ENCODE peak calls at places on chromosomes 6 and 20, in eight cellular contexts. N is T-helper 17 cell; P is spleen; U is activated CD4-positive, alpha-beta T cell treated with anti-CD3 and anti-CD28 coated beads, Interleukin-2, amount 50 U/mL, for 1 hour; Y is IMR-90; R is RCC 7860; T is COR-L47; J is kidney tubule cell. E is an unnamed sample.

GRCh38 chr6:113433506-113433991 is 423.6 kb upstream of the MARCKS start:
- DNase-seq in P (no peak), U (no peak), T (no peak), J (no peak), R (no peak), N (no peak), Y (peak), E (no peak)

GRCh38 chr6:166850677-166851076 is 105.7 kb downstream of the RNASET2 start:
- DNase-seq in N (no peak), Y (no peak), R (no peak), P (no peak), T (no peak), J (no peak), U (no peak), E (no peak)

GRCh38 chr6:155493694-155494143 is 38.1 kb upstream of the NOX3 start:
- DNase-seq in N (no peak), J (peak), R (peak), Y (peak), T (no peak), P (no peak), U (no peak), E (no peak)

GRCh38 chr6:162640756-162641155 is 86.8 kb downstream of the PRKN start:
- DNase-seq in T (no peak), Y (no peak), R (no peak), P (no peak), U (no peak), N (no peak), J (no peak), E (no peak)

GRCh38 chr6:83615025-83615999 is 93.6 kb downstream of the SNAP91 start:
- DNase-seq in N (no peak), J (peak), U (no peak), P (peak), R (peak), Y (peak), T (peak), E (no peak)

GRCh38 chr6:144007779-144008500 is at the start of gene PLAGL1:
- DNase-seq in J (peak), P (peak), R (peak), U (no peak), N (no peak), T (peak), Y (peak), E (peak)

GRCh38 chr20:54179946-54180345 is 6.2 kb upstream of the CYP24A1 start:
- DNase-seq in R (no peak), J (peak), Y (no peak), P (no peak), U (no peak), T (no peak), N (no peak), E (no peak)

GRCh38 chr6:142326539-142326938 is 24.7 kb downstream of the ADGRG6 start:
- DNase-seq in T (no peak), Y (peak), R (no peak), U (no peak), P (no peak), N (no peak), J (peak), E (no peak)

GRCh38 chr6:27503436-27504030 is 30.6 kb upstream of the ZNF184 start:
- DNase-seq in R (peak), Y (peak), N (peak), U (peak), J (peak), T (peak), P (peak), E (peak)

GRCh38 chr20:17471606-17472187 is 59.5 kb downstream of the BFSP1 start:
- DNase-seq in T (peak), U (no peak), P (no peak), Y (no peak), N (no peak), J (no peak), R (no peak), E (no peak)

GRCh38 chr6:150249261-150249660 is 106.4 kb downstream of the PPP1R14C start:
- DNase-seq in Y (no peak), P (no peak), T (no peak), N (no peak), J (no peak), R (no peak), U (no peak), E (no peak)

GRCh38 chr6:116714761-116715160 is 33.8 kb downstream of the KPNA5 start:
- DNase-seq in Y (no peak), U (no peak), J (no peak), P (no peak), T (no peak), N (no peak), R (no peak), E (no peak)

GRCh38 chr6:127120787-127121636 is 2.5 kb downstream of the RSPO3 start:
- DNase-seq in T (no peak), U (peak), P (peak), J (peak), N (peak), Y (peak), R (peak), E (no peak)

GRCh38 chr6:21636876-21637275 is 43.3 kb downstream of the SOX4 start:
- DNase-seq in T (no peak), J (no peak), R (no peak), U (no peak), N (no peak), P (no peak), Y (peak), E (no peak)

GRCh38 chr6:130076512-130076911 is 58.1 kb downstream of the L3MBTL3 start:
- DNase-seq in U (no peak), P (no peak), J (no peak), R (no peak), T (no peak), Y (peak), N (no peak), E (no peak)

GRCh38 chr6:160408528-160408927 is 60.4 kb downstream of the SLC22A3 start:
- DNase-seq in U (no peak), R (no peak), T (no peak), P (no peak), J (no peak), N (no peak), Y (no peak), E (no peak)

GRCh38 chr6:28634758-28635546 is 109.3 kb downstream of the GPX5 start:
- DNase-seq in R (no peak), P (no peak), U (no peak), Y (no peak), N (no peak), J (peak), T (peak), E (no peak)

GRCh38 chr6:73722318-73723060 is 26.5 kb downstream of the CD109 start:
- DNase-seq in Y (peak), N (no peak), U (no peak), J (peak), T (no peak), R (peak), P (no peak), E (no peak)

GRCh38 chr6:154438882-154439281 is 71.6 kb downstream of the CNKSR3 start:
- DNase-seq in R (no peak), T (no peak), J (no peak), N (no peak), P (no peak), U (no peak), Y (no peak), E (no peak)

GRCh38 chr6:10951675-10952282 is 64.9 kb downstream of the SYCP2L start:
- DNase-seq in U (no peak), T (peak), P (no peak), Y (peak), J (peak), R (peak), N (no peak), E (no peak)

GRCh38 chr20:16205505-16205904 is 367.7 kb downstream of the KIF16B start:
- DNase-seq in Y (no peak), R (no peak), P (no peak), T (no peak), U (no peak), J (peak), N (no peak), E (no peak)

GRCh38 chr6:30100585-30101422 is 12.1 kb downstream of the TRIM31 start:
- DNase-seq in P (no peak), U (peak), N (no peak), Y (no peak), J (peak), R (no peak), T (no peak), E (no peak)

GRCh38 chr6:129590408-129591022 is 119.5 kb downstream of the ARHGAP18 start:
- DNase-seq in N (no peak), Y (peak), R (no peak), J (no peak), P (no peak), U (no peak), T (no peak), E (no peak)

GRCh38 chr6:141050470-141050869 is 1082.3 kb upstream of the GJE1 start:
- DNase-seq in N (no peak), R (no peak), U (no peak), T (no peak), P (no peak), Y (peak), J (no peak), E (no peak)

GRCh38 chr20:56986931-56987720 is 279.3 kb downstream of the BMP7 start:
- DNase-seq in U (no peak), N (no peak), Y (no peak), P (no peak), T (no peak), R (no peak), J (no peak), E (no peak)

GRCh38 chr6:35318200-35318844 is 20.7 kb downstream of the DEF6 start:
- DNase-seq in R (peak), U (no peak), T (peak), N (no peak), P (no peak), J (peak), Y (peak), E (no peak)

GRCh38 chr20:13400453-13400852 is 179.4 kb downstream of the ISM1 start:
- DNase-seq in J (no peak), R (no peak), U (no peak), T (no peak), P (no peak), Y (peak), N (no peak), E (no peak)

GRCh38 chr20:38894091-38894847 is 31.9 kb upstream of the FAM83D start:
- DNase-seq in R (no peak), J (no peak), Y (no peak), N (no peak), P (no peak), T (peak), U (no peak), E (no peak)

GRCh38 chr6:141107562-141108160 is 1025.1 kb upstream of the GJE1 start:
- DNase-seq in P (no peak), J (peak), Y (peak), N (no peak), U (no peak), R (peak), T (no peak), E (no peak)

GRCh38 chr6:140320081-140320798 is 945.8 kb upstream of the CITED2 start:
- DNase-seq in R (no peak), J (no peak), N (no peak), Y (peak), T (no peak), U (no peak), P (no peak), E (no peak)

GRCh38 chr20:53939554-53940355 is 130.6 kb downstream of the BCAS1 start:
- DNase-seq in R (peak), T (no peak), Y (peak), U (peak), J (peak), P (peak), N (peak), E (peak)

GRCh38 chr6:98946266-98946817 is 1.4 kb downstream of the FBXL4 start:
- DNase-seq in T (no peak), R (no peak), U (no peak), Y (no peak), J (no peak), P (no peak), N (no peak), E (no peak)

GRCh38 chr6:160207618-160208017 is 51.0 kb downstream of the SLC22A2 start:
- DNase-seq in R (no peak), J (no peak), P (no peak), U (no peak), N (no peak), Y (no peak), T (no peak), E (no peak)

GRCh38 chr20:62606551-62607201 is 35.6 kb upstream of the SLCO4A1 start:
- DNase-seq in T (peak), J (peak), U (no peak), N (no peak), P (no peak), R (peak), Y (no peak), E (no peak)

E was measured in immature natural killer cell.